ENCODE peak calls at places on chromosomes 4 and X, in nine cellular contexts. K, W, V, G, Y, L, A, Z and R are unnamed samples.
A peak's percentile ranks its signal among the peaks of the same experiment; 100 is the strongest.

GRCh38 chrX:101057095-101057714 is 5.3 kb upstream of the TRMT2B start:
- ATAC-seq in K (no peak), W (no peak), V (peak; percentile 82), G (no peak), Y (no peak), L (no peak), A (no peak), Z (no peak), R (no peak)

GRCh38 chrX:35890699-35891098 is 28.8 kb upstream of the CFAP47 start:
- ATAC-seq in K (no peak), W (peak; percentile 64), V (no peak), G (peak; percentile 67), Y (peak; percentile 39), L (no peak), A (no peak), Z (no peak), R (no peak)

GRCh38 chr4:168900080-168900479 is 110.0 kb downstream of the CBR4 start:
- ATAC-seq in K (no peak), W (no peak), V (no peak), G (peak; percentile 24), Y (peak; percentile 85), L (peak; percentile 63), A (peak; percentile 84), Z (no peak), R (peak; percentile 84)

GRCh38 chr4:122517345-122517744 is 60.8 kb upstream of the IL2 start:
- ATAC-seq in K (no peak), W (no peak), V (no peak), G (no peak), Y (no peak), L (no peak), A (no peak), Z (no peak), R (no peak)

GRCh38 chr4:16516796-16517413 is 290.6 kb upstream of the TAPT1 start:
- ATAC-seq in K (no peak), W (peak; percentile 92), V (no peak), G (no peak), Y (peak; percentile 48), L (peak; percentile 26), A (peak; percentile 54), Z (no peak), R (no peak)

GRCh38 chrX:87895421-87895820 is 377.8 kb downstream of the KLHL4 start:
- ATAC-seq in K (no peak), W (no peak), V (no peak), G (no peak), Y (no peak), L (no peak), A (no peak), Z (no peak), R (no peak)

GRCh38 chr4:98544141-98544817 is 114.1 kb downstream of the TSPAN5 start:
- ATAC-seq in K (no peak), W (no peak), V (no peak), G (no peak), Y (no peak), L (no peak), A (no peak), Z (no peak), R (no peak)

GRCh38 chrX:131746491-131746968 is 202.7 kb downstream of the OR13H1 start:
- ATAC-seq in K (peak; percentile 44), W (no peak), V (no peak), G (no peak), Y (no peak), L (no peak), A (peak; percentile 86), Z (peak; percentile 81), R (peak; percentile 83)

GRCh38 chrX:47420264-47420663 is 49.9 kb downstream of the ZNF157 start:
- ATAC-seq in K (no peak), W (no peak), V (no peak), G (no peak), Y (no peak), L (no peak), A (no peak), Z (no peak), R (no peak)

GRCh38 chrX:47215291-47215900 is 3.1 kb upstream of the CDK16 start:
- ATAC-seq in K (no peak), W (no peak), V (no peak), G (no peak), Y (no peak), L (no peak), A (no peak), Z (no peak), R (no peak)

GRCh38 chrX:40671126-40671525 is 23.8 kb upstream of the CXorf38 start:
- ATAC-seq in K (no peak), W (no peak), V (no peak), G (no peak), Y (no peak), L (no peak), A (no peak), Z (no peak), R (no peak)

GRCh38 chr4:1004071-1004418 is 7.4 kb upstream of the FGFRL1 start:
- ATAC-seq in K (no peak), W (no peak), V (no peak), G (no peak), Y (no peak), L (no peak), A (peak; percentile 12), Z (no peak), R (no peak)

GRCh38 chr4:1002131-1002630 is 9.0 kb upstream of the SLC26A1 start:
- ATAC-seq in K (no peak), W (peak; percentile 53), V (no peak), G (peak; percentile 49), Y (peak; percentile 20), L (no peak), A (peak; percentile 39), Z (no peak), R (peak; percentile 42)

GRCh38 chr4:1004557-1005485 is 6.6 kb upstream of the FGFRL1 start:
- ATAC-seq in K (no peak), W (no peak), V (no peak), G (no peak), Y (no peak), L (no peak), A (no peak), Z (no peak), R (no peak)

GRCh38 chr4:1002631-1003251 is 8.7 kb upstream of the FGFRL1 start:
- ATAC-seq in K (no peak), W (peak; percentile 26), V (no peak), G (peak; percentile 9), Y (no peak), L (no peak), A (no peak), Z (no peak), R (no peak)

GRCh38 chr4:1003271-1004070 is 8.0 kb upstream of the FGFRL1 start:
- ATAC-seq in K (no peak), W (peak; percentile 34), V (no peak), G (no peak), Y (peak; percentile 5), L (no peak), A (peak; percentile 6), Z (no peak), R (no peak)
- H3K27me3 ChIP-seq in K (no peaks in the 10 kb centered on the region), W (peaks cover 96% of the 10 kb centered on the region), V (peaks cover 88% of the 10 kb centered on the region), G (peaks cover 26% of the 10 kb centered on the region), Y (peaks cover 24% of the 10 kb centered on the region), L (peaks cover 87% of the 10 kb centered on the region), A (no peaks in the 10 kb centered on the region), Z (no peaks in the 10 kb centered on the region), R (peaks cover 95% of the 10 kb centered on the region)

DNA sequence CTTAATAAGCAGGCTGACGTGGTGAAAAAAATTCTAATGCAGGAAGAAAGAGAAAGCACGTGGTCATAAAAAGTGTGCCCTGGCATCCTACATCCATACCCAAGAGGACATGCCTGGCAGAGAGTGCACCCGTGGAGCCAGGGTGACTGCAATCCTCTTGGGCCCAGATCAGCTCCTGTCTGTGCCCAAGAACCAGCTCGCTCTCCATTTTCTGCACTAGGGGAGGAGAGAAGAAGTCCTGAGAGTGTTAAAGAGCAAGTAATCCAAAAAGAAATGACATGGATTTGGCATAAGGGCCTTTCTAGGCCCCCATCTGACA is 483.1 kb downstream of the BCOR start:
- ATAC-seq in K (no peak), W (no peak), V (no peak), G (no peak), Y (no peak), L (no peak), A (no peak), Z (no peak), R (no peak)
- H3K27me3 ChIP-seq in K (no peaks in the 10 kb centered on the region), W (no peaks in the 10 kb centered on the region), V (peaks cover 26% of the 10 kb centered on the region), G (no peaks in the 10 kb centered on the region), Y (no peaks in the 10 kb centered on the region), L (no peaks in the 10 kb centered on the region), A (no peaks in the 10 kb centered on the region), Z (no peaks in the 10 kb centered on the region), R (no peaks in the 10 kb centered on the region)

DNA sequence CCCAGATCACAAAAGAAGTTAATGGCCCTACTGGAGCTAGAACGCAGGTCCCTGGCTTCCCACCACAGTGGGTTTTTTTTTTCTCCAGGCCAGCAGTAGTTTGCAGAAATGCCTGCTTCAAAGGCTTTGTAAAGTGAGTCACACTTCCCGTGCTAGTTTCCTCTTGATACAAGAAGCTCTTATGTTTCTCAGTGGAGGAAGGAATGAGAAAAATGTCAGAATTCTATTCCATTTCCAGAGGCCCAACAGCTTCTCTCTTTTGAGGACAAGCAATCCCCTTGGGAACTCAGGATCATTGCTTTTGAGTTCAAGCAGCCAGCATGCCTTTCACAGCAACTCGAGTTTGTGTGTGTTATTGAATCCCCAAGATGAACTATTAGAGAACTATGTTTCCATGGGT is 134.3 kb downstream of the GUCY2F start:
- ATAC-seq in K (no peak), W (no peak), V (peak; percentile 55), G (no peak), Y (no peak), L (no peak), A (no peak), Z (no peak), R (no peak)
- H3K27me3 ChIP-seq in K (no peaks in the 10 kb centered on the region), W (no peaks in the 10 kb centered on the region), V (no peaks in the 10 kb centered on the region), G (no peaks in the 10 kb centered on the region), Y (no peaks in the 10 kb centered on the region), L (no peaks in the 10 kb centered on the region), A (no peaks in the 10 kb centered on the region), Z (no peaks in the 10 kb centered on the region), R (no peaks in the 10 kb centered on the region)

GRCh38 chr4:78396613-78397291 is 154.8 kb upstream of the ANXA3 start:
- ATAC-seq in K (no peak), W (peak; percentile 71), V (no peak), G (no peak), Y (no peak), L (no peak), A (no peak), Z (no peak), R (no peak)

GRCh38 chr4:78397292-78397630 is 154.3 kb upstream of the ANXA3 start:
- ATAC-seq in K (no peak), W (peak; percentile 71), V (no peak), G (no peak), Y (no peak), L (no peak), A (no peak), Z (no peak), R (no peak)

GRCh38 chr4:78395642-78396041 is 155.9 kb upstream of the ANXA3 start:
- ATAC-seq in K (no peak), W (no peak), V (no peak), G (no peak), Y (no peak), L (no peak), A (no peak), Z (no peak), R (no peak)
- H3K27me3 ChIP-seq in K (no peaks in the 10 kb centered on the region), W (no peaks in the 10 kb centered on the region), V (no peaks in the 10 kb centered on the region), G (no peaks in the 10 kb centered on the region), Y (no peaks in the 10 kb centered on the region), L (no peaks in the 10 kb centered on the region), A (no peaks in the 10 kb centered on the region), Z (no peaks in the 10 kb centered on the region), R (no peaks in the 10 kb centered on the region)